ENCODE peak calls at places on chromosome 19, in five cellular contexts. U is central memory CD8-positive, alpha-beta T cell; W is naive thymus-derived CD4-positive, alpha-beta T cell; H is lower lobe of right lung; V is right cardiac atrium. B is an unnamed sample.

GRCh38 chr19:7815325-7815724 is 14.7 kb upstream of the EVI5L start:
- ATAC-seq in W (peak; percentile 64), H (no peak), U (peak; percentile 58), V (no peak), B (peak; percentile 29)

GRCh38 chr19:44757057-44757734 is 8.7 kb downstream of the BCL3 start:
- ATAC-seq in W (no peak), H (no peak), U (no peak), V (peak; percentile 63), B (no peak)

GRCh38 chr19:51660975-51661600 is 14.5 kb upstream of the SIGLEC14 start:
- ATAC-seq in U (no peak), W (peak; percentile 60), V (no peak), H (peak; percentile 45), B (peak; percentile 50)

GRCh38 chr19:32287086-32287485 is 58.3 kb upstream of the ZNF507 start:
- ATAC-seq in V (peak; percentile 33), H (no peak), U (no peak), W (no peak), B (no peak)

GRCh38 chr19:50171752-50172151 is 8.7 kb upstream of the IZUMO2 start:
- ATAC-seq in W (no peak), H (no peak), V (no peak), U (no peak), B (no peak)

GRCh38 chr19:49335071-49335783 is at the start of gene CD37:
- ATAC-seq in U (peak; percentile 65), H (no peak), W (peak; percentile 71), V (no peak), B (peak; percentile 65)

GRCh38 chr19:16452321-16452720 is 19.4 kb downstream of the EPS15L1 start:
- ATAC-seq in H (no peak), U (no peak), V (no peak), W (no peak), B (no peak)

GRCh38 chr19:16259385-16260159 is 61.9 kb downstream of the AP1M1 start:
- ATAC-seq in H (peak; percentile 32), V (no peak), W (peak; percentile 40), U (no peak), B (peak; percentile 47)

GRCh38 chr19:20565321-20566018 is at the start of gene ZNF737:
- ATAC-seq in H (peak; percentile 98), U (peak; percentile 93), W (peak; percentile 97), V (peak; percentile 98), B (peak; percentile 95)

GRCh38 chr19:53865523-53865917 is 2.2 kb upstream of the MYADM start:
- ATAC-seq in H (no peak), W (no peak), V (no peak), U (no peak), B (no peak)

GRCh38 chr19:16084067-16084685 is 7.9 kb downstream of the TPM4 start:
- ATAC-seq in V (no peak), H (no peak), W (no peak), U (no peak), B (no peak)

GRCh38 chr19:1624458-1624857 is 19.2 kb upstream of the UQCR11 start:
- ATAC-seq in U (no peak), H (peak; percentile 70), V (peak; percentile 15), W (peak; percentile 82), B (peak; percentile 73)

GRCh38 chr19:11243798-11244169 is 4.4 kb downstream of the ANGPTL8 start:
- ATAC-seq in U (no peak), H (no peak), W (no peak), V (no peak), B (no peak)

GRCh38 chr19:10000171-10000826 is 10.0 kb downstream of the COL5A3 start:
- ATAC-seq in H (peak; percentile 74), V (no peak), W (peak; percentile 54), U (no peak), B (no peak)

GRCh38 chr19:53903055-53903680 is 5.9 kb upstream of the CACNG7 start:
- ATAC-seq in V (no peak), W (peak; percentile 49), H (no peak), U (no peak), B (no peak)

GRCh38 chr19:27890696-27891095 is 1322.3 kb downstream of the UQCRFS1 start:
- ATAC-seq in V (no peak), W (no peak), U (no peak), H (no peak), B (no peak)

GRCh38 chr19:49165111-49165750 is 7.6 kb downstream of the TRPM4 start:
- ATAC-seq in W (no peak), U (no peak), V (peak; percentile 85), H (peak; percentile 71), B (no peak)

GRCh38 chr19:5460748-5461147 is 5.5 kb downstream of the ZNRF4 start:
- ATAC-seq in W (no peak), H (no peak), V (no peak), U (no peak), B (peak; percentile 55)

GRCh38 chr19:28727835-28728159 is 485.2 kb downstream of the UQCRFS1 start:
- ATAC-seq in V (no peak), H (no peak), W (no peak), U (no peak), B (no peak)

GRCh38 chr19:35519291-35519690 is 5.8 kb upstream of the DMKN start:
- ATAC-seq in V (no peak), U (no peak), W (no peak), H (no peak), B (no peak)

GRCh38 chr19:43779820-43780219 is 953 bp downstream of the KCNN4 start:
- ATAC-seq in V (no peak), H (no peak), W (no peak), U (no peak), B (no peak)

GRCh38 chr19:38975861-38976271 is 324 bp upstream of the FBXO17 start:
- ATAC-seq in H (no peak), W (no peak), U (no peak), V (peak; percentile 68), B (no peak)

GRCh38 chr19:33683881-33684549 is 62.3 kb downstream of the CHST8 start:
- ATAC-seq in U (no peak), V (no peak), W (no peak), H (peak; percentile 42), B (no peak)